ENCODE peak calls at places on chromosomes 13 and 19, in four cellular contexts. Y, P, M and K are unnamed samples.
A peak's percentile ranks its signal among the peaks of the same experiment; 100 is the strongest.

GRCh38 chr13:102708211-102708610 is 13.4 kb upstream of the METTL21C start:
- DNase-seq in Y (no peak), P (no peak), M (no peak), K (no peak)

GRCh38 chr13:29993196-29993595 is 142.8 kb upstream of the UBL3 start:
- DNase-seq in Y (no peak), P (no peak), M (no peak), K (no peak)

GRCh38 chr13:35720690-35721554 is 244.4 kb upstream of the MAB21L1 start:
- DNase-seq in Y (peak; percentile 45), P (peak; percentile 39), M (no peak), K (no peak)

GRCh38 chr19:40266912-40267600 is 18.1 kb downstream of the AKT2 start:
- DNase-seq in Y (no peak), P (no peak), M (no peak), K (no peak)

GRCh38 chr19:42461700-42462324 is 19.1 kb upstream of the CXCL17 start:
- DNase-seq in Y (peak; percentile 61), P (no peak), M (no peak), K (no peak)

GRCh38 chr13:29605860-29606526 is 10.5 kb upstream of the SLC7A1 start:
- DNase-seq in Y (no peak), P (no peak), M (no peak), K (no peak)

GRCh38 chr13:42615691-42616090 is 41.7 kb downstream of the TNFSF11 start:
- DNase-seq in Y (no peak), P (peak; percentile 46), M (no peak), K (no peak)

GRCh38 chr19:2223959-2224358 is 12.2 kb downstream of the PLEKHJ1 start:
- DNase-seq in Y (no peak), P (no peak), M (no peak), K (no peak)

GRCh38 chr13:87123987-87124784 is 547.0 kb upstream of the SLITRK5 start:
- DNase-seq in Y (no peak), P (peak; percentile 99), M (peak; percentile 100), K (peak; percentile 100)

GRCh38 chr13:113928701-113929627 is 44.9 kb downstream of the C13orf46 start:
- DNase-seq in Y (no peak), P (no peak), M (peak; percentile 79), K (peak; percentile 57)

GRCh38 chr13:49367640-49368431 is 76.0 kb downstream of the CAB39L start:
- DNase-seq in Y (no peak), P (no peak), M (no peak), K (peak; percentile 42)

GRCh38 chr13:53442979-53443378 is 414.4 kb downstream of the OLFM4 start:
- DNase-seq in Y (no peak), P (no peak), M (no peak), K (no peak)

GRCh38 chr13:107079423-107080099 is 511.6 kb upstream of the ARGLU1 start:
- DNase-seq in Y (no peak), P (no peak), M (no peak), K (peak; percentile 32)

GRCh38 chr19:40717880-40718773 is 1.2 kb downstream of the ITPKC start:
- DNase-seq in Y (no peak), P (peak; percentile 48), M (no peak), K (no peak)

GRCh38 chr13:106182404-106182803 is 353.1 kb downstream of the EFNB2 start:
- DNase-seq in Y (no peak), P (peak; percentile 89), M (peak; percentile 92), K (peak; percentile 82)

GRCh38 chr19:55406869-55407624 is 541 bp downstream of the UBE2S start:
- DNase-seq in Y (no peak), P (peak; percentile 43), M (no peak), K (no peak)

GRCh38 chr19:10916602-10917001 is 11.8 kb downstream of the YIPF2 start:
- DNase-seq in Y (no peak), P (no peak), M (no peak), K (no peak)